ENCODE peak calls at places on chromosomes 6 and 20, in four cellular contexts. H is HCT116, W is SK-N-SH, K is K562. J is an unnamed sample.

GRCh38 chr6:128350416-128351254 is 169.8 kb downstream of the PTPRK start:
- DNase-seq in H (no peak), W (no peak), K (no peak), J (peak)

GRCh38 chr6:2854394-2854982 is 12.8 kb upstream of the SERPINB1 start:
- DNase-seq in H (no peak), W (no peak), K (no peak), J (no peak)

GRCh38 chr6:115899883-115900282 is 160.8 kb downstream of the FRK start:
- DNase-seq in H (no peak), W (no peak), K (no peak), J (no peak)

GRCh38 chr6:126252154-126252553 is 87.8 kb upstream of the CENPW start:
- DNase-seq in H (no peak), W (no peak), K (no peak), J (no peak)

GRCh38 chr6:24524801-24525200 is 30.0 kb downstream of the ALDH5A1 start:
- DNase-seq in H (peak), W (peak), K (peak), J (peak)

GRCh38 chr6:2127484-2127911 is 117.9 kb downstream of the GMDS start:
- DNase-seq in H (no peak), W (no peak), K (peak), J (no peak)

GRCh38 chr20:20364016-20364746 is 3.7 kb upstream of the INSM1 start:
- DNase-seq in H (no peak), W (peak), K (no peak), J (no peak)

GRCh38 chr6:139253656-139254055 is 38.1 kb downstream of the TXLNB start:
- DNase-seq in H (no peak), W (no peak), K (no peak), J (no peak)

GRCh38 chr6:69630767-69631166 is 166.0 kb downstream of the LMBRD1 start:
- DNase-seq in H (no peak), W (no peak), K (no peak), J (no peak)

GRCh38 chr6:160131636-160132296 is 10.2 kb downstream of the SLC22A1 start:
- DNase-seq in H (no peak), W (peak), K (no peak), J (no peak)

GRCh38 chr20:44728835-44729342 is 13.7 kb downstream of the CCN5 start:
- DNase-seq in H (peak), W (peak), K (no peak), J (no peak)

GRCh38 chr20:37567671-37568588 is 40.3 kb upstream of the BLCAP start:
- DNase-seq in H (no peak), W (no peak), K (peak), J (no peak)

GRCh38 chr6:36358235-36358915 is 21.7 kb upstream of the BNIP5 start:
- DNase-seq in H (no peak), W (no peak), K (peak), J (peak)

GRCh38 chr6:129131282-129131681 is 248.3 kb downstream of the LAMA2 start:
- DNase-seq in H (no peak), W (no peak), K (no peak), J (no peak)

GRCh38 chr6:46170357-46171289 is at the start of gene ENPP5:
- DNase-seq in H (peak), W (peak), K (peak), J (no peak)

GRCh38 chr20:32982617-32983458 is 21.4 kb downstream of the SUN5 start:
- DNase-seq in H (no peak), W (peak), K (no peak), J (peak)

GRCh38 chr6:106125925-106126435 is 39.8 kb downstream of the PRDM1 start:
- DNase-seq in H (no peak), W (no peak), K (peak), J (no peak)

GRCh38 chr20:13029687-13030510 is 21.1 kb downstream of the SPTLC3 start:
- DNase-seq in H (peak), W (no peak), K (no peak), J (peak)

GRCh38 chr6:4023240-4023639 is 55.7 kb downstream of the FAM217A start:
- DNase-seq in H (no peak), W (no peak), K (no peak), J (peak)

GRCh38 chr20:47278907-47279348 is 77.6 kb downstream of the ZMYND8 start:
- DNase-seq in H (peak), W (no peak), K (peak), J (no peak)

GRCh38 chr20:57439432-57439831 is 48.2 kb downstream of the RBM38 start:
- DNase-seq in H (no peak), W (no peak), K (no peak), J (no peak)

GRCh38 chr6:36289281-36290018 is 19.6 kb downstream of the PNPLA1 start:
- DNase-seq in H (peak), W (no peak), K (no peak), J (no peak)

GRCh38 chr20:45343867-45344721 is 4.1 kb downstream of the SDC4 start:
- DNase-seq in H (peak), W (no peak), K (peak), J (peak)

GRCh38 chr6:19692506-19693298 is 144.5 kb upstream of the ID4 start:
- DNase-seq in H (no peak), W (no peak), K (no peak), J (no peak)

GRCh38 chr6:2132416-2132815 is 113.0 kb downstream of the GMDS start:
- DNase-seq in H (peak), W (no peak), K (no peak), J (no peak)

GRCh38 chr6:156021746-156022396 is 566.2 kb upstream of the NOX3 start:
- DNase-seq in H (no peak), W (no peak), K (no peak), J (no peak)

GRCh38 chr6:39493174-39493573 is 170.7 kb upstream of the KCNK16 start:
- DNase-seq in H (no peak), W (no peak), K (no peak), J (no peak)
- TF ChIP-seq RAD21 in H (no peak), W (no peak), K (no peak), J (no peak)

GRCh38 chr6:131136021-131136847 is 967 bp downstream of the AKAP7 start:
- DNase-seq in H (no peak), W (no peak), K (no peak), J (peak)
- TF ChIP-seq SIN3A in H (no peak), W (no peak), K (no peak), J (peak)

GRCh38 chr20:35830264-35830663 is 58.4 kb downstream of the PHF20 start:
- DNase-seq in H (no peak), W (no peak), K (no peak), J (no peak)

GRCh38 chr20:35831029-35831428 is 59.2 kb downstream of the PHF20 start:
- DNase-seq in H (no peak), W (no peak), K (no peak), J (no peak)

GRCh38 chr20:35828916-35829315 is 57.1 kb downstream of the PHF20 start:
- DNase-seq in H (no peak), W (no peak), K (no peak), J (no peak)

GRCh38 chr20:35826361-35826760 is 54.5 kb downstream of the PHF20 start:
- DNase-seq in H (no peak), W (no peak), K (no peak), J (no peak)

GRCh38 chr20:35828434-35828833 is 56.6 kb downstream of the PHF20 start:
- DNase-seq in H (no peak), W (peak), K (no peak), J (no peak)
- TF ChIP-seq ELF1 in H (no peak), W (no peak), K (no peak), J (no peak)

GRCh38 chr6:109447878-109448555 is 7.5 kb downstream of the SMPD2 start:
- DNase-seq in H (no peak), W (no peak), K (no peak), J (no peak)
- TF ChIP-seq RAD21 in H (no peak), W (no peak), K (no peak), J (no peak)